ENCODE peak calls at places on chromosomes 5 and 9, in four cellular contexts. L is GM06990, V is non-pigmented ciliary epithelial cell, T is LoVo. W is an unnamed sample.
A peak's percentile ranks its signal among the peaks of the same experiment; 100 is the strongest.

GRCh38 chr9:19551124-19551929 is 142.5 kb downstream of the ACER2 start:
- DNase-seq in T (no peak), L (no peak), V (no peak), W (no peak)

GRCh38 chr5:104793031-104793430 is 1230.4 kb upstream of the NUDT12 start:
- DNase-seq in V (peak; percentile 11), L (no peak), T (no peak), W (no peak)

GRCh38 chr5:161420526-161420925 is 126.0 kb downstream of the GABRB2 start:
- DNase-seq in L (no peak), V (no peak), T (no peak), W (no peak)

GRCh38 chr5:100779669-100780375 is 123.3 kb downstream of the ST8SIA4 start:
- DNase-seq in L (no peak), T (no peak), V (no peak), W (no peak)

GRCh38 chr9:79224672-79225433 is 346.9 kb upstream of the TLE4 start:
- DNase-seq in T (peak; percentile 9), L (no peak), V (peak; percentile 82), W (no peak)

GRCh38 chr5:152532714-152533113 is 127.6 kb upstream of the NMUR2 start:
- DNase-seq in T (peak; percentile 55), L (no peak), V (peak; percentile 23), W (no peak)

GRCh38 chr9:124852121-124852828 is 985 bp upstream of the WDR38 start:
- DNase-seq in L (no peak), T (no peak), V (no peak), W (no peak)

GRCh38 chr9:8338249-8338721 is 538.7 kb upstream of the DMAC1 start:
- DNase-seq in L (no peak), V (no peak), T (no peak), W (no peak)

GRCh38 chr5:178285399-178286225 is 53.0 kb upstream of the PHYKPL start:
- DNase-seq in L (no peak), V (no peak), T (no peak), W (no peak)

GRCh38 chr5:77586101-77586500 is 52.4 kb downstream of the OTP start:
- DNase-seq in V (no peak), L (no peak), T (no peak), W (no peak)

GRCh38 chr9:131429121-131430012 is 35.5 kb downstream of the PRRC2B start:
- DNase-seq in T (no peak), V (no peak), L (no peak), W (no peak)

GRCh38 chr9:33065157-33066076 is 11.1 kb downstream of the SMU1 start:
- DNase-seq in T (no peak), V (no peak), L (peak; percentile 54), W (peak; percentile 11)

GRCh38 chr5:142747034-142747433 is 23.1 kb upstream of the ARHGAP26 start:
- DNase-seq in T (no peak), V (no peak), L (no peak), W (no peak)

GRCh38 chr9:134618163-134618822 is 23.3 kb upstream of the COL5A1 start:
- DNase-seq in T (no peak), V (no peak), L (no peak), W (no peak)

GRCh38 chr9:114701971-114702370 is 20.0 kb upstream of the TEX48 start:
- DNase-seq in T (no peak), V (no peak), L (no peak), W (no peak)

GRCh38 chr9:77016111-77016525 is 3.3 kb upstream of the FOXB2 start:
- DNase-seq in T (no peak), L (no peak), V (no peak), W (no peak)

GRCh38 chr9:117354997-117355396 is 59.9 kb downstream of the ASTN2 start:
- DNase-seq in V (no peak), L (no peak), T (no peak), W (no peak)

GRCh38 chr5:174352681-174353080 is 307.2 kb downstream of the NSG2 start:
- DNase-seq in L (no peak), V (no peak), T (no peak), W (no peak)

GRCh38 chr9:4686112-4686511 is 6.7 kb downstream of the CDC37L1 start:
- DNase-seq in V (no peak), L (no peak), T (no peak), W (no peak)

GRCh38 chr5:110055301-110055700 is 365.6 kb downstream of the MAN2A1 start:
- DNase-seq in V (no peak), L (no peak), T (no peak), W (no peak)

GRCh38 chr9:5951686-5952211 is 61.1 kb downstream of the MLANA start:
- DNase-seq in T (no peak), L (peak; percentile 15), V (peak; percentile 30), W (no peak)

GRCh38 chr5:133754575-133755169 is 142.3 kb upstream of the FSTL4 start:
- DNase-seq in V (no peak), L (no peak), T (peak; percentile 20), W (no peak)

GRCh38 chr5:95027151-95027721 is 257.7 kb downstream of the MCTP1 start:
- DNase-seq in V (no peak), T (no peak), L (no peak), W (no peak)

GRCh38 chr9:133986061-133986460 is 6.1 kb downstream of the VAV2 start:
- DNase-seq in L (no peak), V (no peak), T (no peak), W (no peak)

GRCh38 chr5:61048534-61048933 is 103.5 kb downstream of the NDUFAF2 start:
- DNase-seq in V (peak; percentile 82), T (peak; percentile 41), L (no peak), W (no peak)

GRCh38 chr9:137007060-137007815 is 10.9 kb upstream of the CLIC3 start:
- DNase-seq in V (no peak), L (no peak), T (no peak), W (no peak)

GRCh38 chr5:176739461-176740051 is 70.8 kb upstream of the UNC5A start:
- DNase-seq in L (no peak), V (no peak), T (no peak), W (no peak)

GRCh38 chr9:19999491-20000057 is 210.7 kb upstream of the SLC24A2 start:
- DNase-seq in T (no peak), L (peak; percentile 67), V (peak; percentile 91), W (no peak)

GRCh38 chr9:96620832-96621269 is 1.2 kb upstream of the CDC14B start:
- DNase-seq in V (no peak), L (no peak), T (no peak), W (no peak)

GRCh38 chr9:120107138-120107537 is 472.8 kb downstream of the CDK5RAP2 start:
- DNase-seq in V (no peak), T (no peak), L (no peak), W (no peak)

GRCh38 chr5:43268188-43268820 is 44.9 kb downstream of the HMGCS1 start:
- DNase-seq in L (peak; percentile 30), T (no peak), V (no peak), W (no peak)

W was measured in SIG-M5.